ENCODE peak calls at places on chromosome 20, in eight cellular contexts. F is neuronal stem cell, R is psoas muscle, D is fibroblast of lung, S is lower lobe of right lung, X is Panc1, Z is heart left ventricle, U is PC-3. L is an unnamed sample. For H3K9me3, the result is how much of the 10 kb centered on the place peaks cover.

GRCh38 chr20:14757728-14758127 is 420.3 kb upstream of the FLRT3 start:
- DNase-seq in F (no peak), R (no peak), D (no peak), S (no peak), X (no peak), Z (no peak), U (no peak), L (no peak)

GRCh38 chr20:49982346-49983122 is at the start of gene SNAI1:
- DNase-seq in F (peak), R (peak), D (peak), S (peak), X (no peak), Z (peak), U (peak), L (no peak)

GRCh38 chr20:2693996-2694471 is 1.5 kb downstream of the EBF4 start:
- DNase-seq in F (no peak), R (no peak), D (no peak), S (no peak), X (no peak), Z (no peak), U (no peak), L (no peak)

GRCh38 chr20:2742934-2743559 is 50.5 kb downstream of the EBF4 start:
- DNase-seq in F (peak), R (no peak), D (peak), S (peak), X (no peak), Z (no peak), U (peak), L (peak)

GRCh38 chr20:36951977-36952738 is 650 bp upstream of the SAMHD1 start:
- DNase-seq in F (no peak), R (no peak), D (peak), S (no peak), X (no peak), Z (no peak), U (peak), L (no peak)

GRCh38 chr20:45948261-45948733 is 13.8 kb downstream of the PCIF1 start:
- DNase-seq in F (no peak), R (no peak), D (no peak), S (no peak), X (no peak), Z (no peak), U (no peak), L (no peak)

GRCh38 chr20:51413753-51414323 is 128.7 kb downstream of the NFATC2 start:
- DNase-seq in F (no peak), R (no peak), D (no peak), S (no peak), X (no peak), Z (no peak), U (no peak), L (no peak)

GRCh38 chr20:56400001-56400640 is 7.7 kb downstream of the CSTF1 start:
- DNase-seq in F (peak), R (no peak), D (peak), S (no peak), X (peak), Z (no peak), U (peak), L (no peak)

GRCh38 chr20:23588434-23589403 is 17.0 kb downstream of the CST9 start:
- DNase-seq in F (no peak), R (no peak), D (no peak), S (no peak), X (no peak), Z (no peak), U (no peak), L (no peak)

GRCh38 chr20:24863356-24863755 is 85.7 kb upstream of the CST7 start:
- DNase-seq in F (no peak), R (no peak), D (peak), S (no peak), X (no peak), Z (no peak), U (no peak), L (no peak)

DNA sequence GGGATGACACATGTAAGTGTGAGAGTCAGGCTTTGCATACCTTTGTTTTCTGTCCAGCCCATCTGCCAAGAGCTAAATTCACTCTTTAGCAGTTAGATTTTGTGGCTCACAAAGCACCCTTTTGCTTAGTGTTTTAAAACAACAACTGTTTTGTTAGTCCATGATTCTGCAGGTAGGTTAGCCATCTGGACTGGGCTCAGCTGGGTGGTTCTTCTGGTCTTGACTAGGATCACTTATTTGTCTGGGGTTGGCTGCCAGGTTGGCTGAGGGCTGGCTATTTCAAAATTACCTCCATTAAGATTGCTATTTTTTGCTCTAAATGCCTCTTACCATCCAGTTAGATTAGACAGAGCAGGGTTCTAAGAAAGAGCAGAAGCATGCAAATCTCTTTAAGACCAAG is 489.3 kb downstream of the BTBD3 start:
- DNase-seq in F (no peak), R (no peak), D (no peak), S (no peak), X (no peak), Z (no peak), U (no peak), L (no peak)
- H3K9me3 ChIP-seq in F (under half), R (under half), D (under half), S (under half), X (under half), Z (under half), U (under half), L (under half)

GRCh38 chr20:41559658-41560057 is 58.5 kb downstream of the CHD6 start:
- DNase-seq in F (no peak), R (no peak), D (peak), S (no peak), X (no peak), Z (no peak), U (no peak), L (no peak)
- H3K9me3 ChIP-seq in F (under half), R (under half), D (under half), S (under half), X (under half), Z (under half), U (under half), L (under half)

GRCh38 chr20:12409501-12409900 is 491.8 kb downstream of the BTBD3 start:
- DNase-seq in F (no peak), R (no peak), D (no peak), S (no peak), X (no peak), Z (no peak), U (peak), L (peak)
- H3K9me3 ChIP-seq in F (under half), R (under half), D (under half), S (under half), X (under half), Z (under half), U (under half), L (under half)

GRCh38 chr20:55094353-55094861 is 619.0 kb downstream of the DOK5 start:
- DNase-seq in F (no peak), R (no peak), D (no peak), S (no peak), X (no peak), Z (no peak), U (no peak), L (no peak)

GRCh38 chr20:55097621-55098020 is 622.2 kb downstream of the DOK5 start:
- DNase-seq in F (no peak), R (no peak), D (no peak), S (no peak), X (no peak), Z (no peak), U (no peak), L (no peak)

GRCh38 chr20:55095745-55096450 is 620.5 kb downstream of the DOK5 start:
- DNase-seq in F (no peak), R (no peak), D (peak), S (no peak), X (no peak), Z (no peak), U (no peak), L (no peak)

GRCh38 chr20:55103188-55103587 is 627.8 kb downstream of the DOK5 start:
- DNase-seq in F (no peak), R (no peak), D (no peak), S (no peak), X (no peak), Z (no peak), U (no peak), L (no peak)

GRCh38 chr20:55099251-55099650 is 623.9 kb downstream of the DOK5 start:
- DNase-seq in F (no peak), R (no peak), D (no peak), S (no peak), X (no peak), Z (no peak), U (no peak), L (no peak)
- H3K9me3 ChIP-seq in F (under half), R (under half), D (under half), S (under half), X (under half), Z (under half), U (under half), L (under half)

GRCh38 chr20:58531063-58531462 is 15.9 kb upstream of the APCDD1L start:
- DNase-seq in F (no peak), R (no peak), D (no peak), S (no peak), X (no peak), Z (no peak), U (no peak), L (no peak)
- H3K9me3 ChIP-seq in F (under half), R (under half), D (under half), S (under half), X (under half), Z (half or more), U (under half), L (under half)

DNA sequence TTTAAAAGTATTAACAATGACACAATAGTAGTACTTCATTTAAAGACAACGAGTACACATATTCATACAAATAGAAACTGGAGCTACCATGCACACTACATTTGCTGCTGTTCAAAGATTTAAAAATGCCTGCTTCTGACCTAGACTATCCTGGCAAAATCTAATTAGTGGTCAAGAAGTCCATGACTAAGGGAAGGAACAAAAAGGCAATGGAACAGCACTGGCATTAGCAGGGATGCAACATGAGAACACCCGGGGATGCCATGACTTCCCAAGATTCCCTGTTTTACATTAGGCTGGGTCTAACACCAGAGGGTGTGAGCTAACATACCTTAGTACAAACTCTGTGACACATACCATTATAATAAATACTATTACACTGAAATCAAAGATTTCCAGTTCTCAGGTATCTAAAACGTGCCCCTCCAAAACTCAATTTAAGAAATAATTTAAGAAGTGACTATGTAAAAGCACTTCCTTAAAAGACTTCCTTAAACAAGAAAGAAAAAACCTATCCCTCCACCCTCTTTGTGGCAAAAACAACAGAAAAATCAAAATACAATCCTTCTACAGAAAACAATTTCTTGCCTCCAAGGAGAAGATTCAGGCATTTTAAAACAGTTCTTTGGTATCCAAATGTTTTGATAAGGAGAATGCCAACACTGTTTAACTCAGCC is 25.5 kb downstream of the CHD6 start:
- DNase-seq in F (no peak), R (no peak), D (peak), S (no peak), X (no peak), Z (no peak), U (no peak), L (no peak)
- H3K9me3 ChIP-seq in F (half or more), R (under half), D (under half), S (under half), X (under half), Z (under half), U (under half), L (under half)